ENCODE peak calls at places on chromosomes 2 and 18, in five cellular contexts. K, E, D, J and B are unnamed samples.

GRCh38 chr2:128604045-128604444 is 285.4 kb upstream of the HS6ST1 start:
- DNase-seq in D (no peak), E (no peak), J (no peak), K (peak; percentile 57), B (no peak)

GRCh38 chr2:88545118-88545517 is 82.1 kb downstream of the EIF2AK3 start:
- DNase-seq in K (no peak), E (no peak), D (no peak), J (peak; percentile 65), B (peak; percentile 41)

GRCh38 chr2:145356046-145356445 is 836.1 kb upstream of the ZEB2 start:
- DNase-seq in E (no peak), K (no peak), D (no peak), J (no peak), B (no peak)

GRCh38 chr2:162824319-162824718 is 14.2 kb downstream of the KCNH7 start:
- DNase-seq in J (no peak), K (no peak), D (no peak), E (no peak), B (no peak)

GRCh38 chr2:43255249-43255960 is 29.0 kb upstream of the ZFP36L2 start:
- DNase-seq in E (no peak), J (no peak), K (no peak), D (no peak), B (no peak)

GRCh38 chr2:227079726-227080125 is 84.3 kb downstream of the COL4A4 start:
- DNase-seq in E (no peak), J (no peak), K (no peak), D (no peak), B (no peak)

GRCh38 chr2:109632158-109632789 is 18.1 kb downstream of the SOWAHC start:
- DNase-seq in K (no peak), J (no peak), D (no peak), E (no peak), B (no peak)

GRCh38 chr2:156436477-156437085 is 402 bp downstream of the GPD2 start:
- DNase-seq in D (no peak), E (peak; percentile 19), K (no peak), J (no peak), B (peak; percentile 42)

GRCh38 chr2:200130762-200131166 is 175.4 kb downstream of the MAIP1 start:
- DNase-seq in E (no peak), D (no peak), K (no peak), J (no peak), B (no peak)

GRCh38 chr2:223901311-223901710 is 43.8 kb downstream of the WDFY1 start:
- DNase-seq in E (no peak), J (no peak), D (no peak), K (no peak), B (no peak)

GRCh38 chr2:144426981-144427479 is 92.9 kb downstream of the ZEB2 start:
- DNase-seq in D (no peak), E (no peak), J (no peak), K (no peak), B (no peak)

GRCh38 chr2:112626604-112627059 is 19.1 kb upstream of the SLC20A1 start:
- DNase-seq in K (peak; percentile 77), D (peak; percentile 36), J (peak; percentile 64), E (peak; percentile 34), B (peak; percentile 72)

GRCh38 chr2:158818511-158818910 is 23.4 kb downstream of the DAPL1 start:
- DNase-seq in E (no peak), J (no peak), D (no peak), K (no peak), B (no peak)

GRCh38 chr2:146916914-146917313 is 927.9 kb upstream of the ACVR2A start:
- DNase-seq in K (no peak), D (no peak), J (no peak), E (peak; percentile 58), B (no peak)

GRCh38 chr2:156380117-156380645 is 47.7 kb upstream of the NR4A2 start:
- DNase-seq in J (no peak), K (no peak), E (no peak), D (no peak), B (no peak)

GRCh38 chr2:43948370-43948769 is 47.4 kb downstream of the LRPPRC start:
- DNase-seq in J (no peak), E (no peak), D (no peak), K (no peak), B (no peak)

GRCh38 chr2:53103661-53104060 is 663.9 kb upstream of the CHAC2 start:
- DNase-seq in E (no peak), K (no peak), J (no peak), D (no peak), B (no peak)

GRCh38 chr2:108565778-108566375 is 31.6 kb downstream of the LIMS1 start:
- DNase-seq in J (no peak), D (no peak), E (no peak), K (no peak), B (no peak)

GRCh38 chr18:2909431-2910140 is 62.8 kb downstream of the EMILIN2 start:
- DNase-seq in D (no peak), J (no peak), E (no peak), K (peak; percentile 64), B (no peak)

GRCh38 chr2:134774786-134775641 is 56.2 kb upstream of the TMEM163 start:
- DNase-seq in K (no peak), D (no peak), J (no peak), E (no peak), B (no peak)

GRCh38 chr2:35846-36245 is 10.5 kb downstream of the FAM110C start:
- DNase-seq in J (no peak), D (no peak), E (peak; percentile 71), K (no peak), B (no peak)

GRCh38 chr2:108778857-108779256 is 7.7 kb upstream of the CCDC138 start:
- DNase-seq in K (no peak), J (no peak), E (no peak), D (no peak), B (no peak)

GRCh38 chr2:188675391-188676011 is 298.7 kb upstream of the COL3A1 start:
- DNase-seq in E (no peak), J (no peak), D (no peak), K (no peak), B (no peak)

GRCh38 chr2:233079953-233080835 is 20.1 kb downstream of the INPP5D start:
- DNase-seq in K (peak; percentile 67), E (no peak), J (no peak), D (no peak), B (no peak)
- H3K4me1 ChIP-seq in K (peaks cover 29% of the 10 kb centered on the region), E (no peaks in the 10 kb centered on the region), J (no peaks in the 10 kb centered on the region), D (peaks cover 95% of the 10 kb centered on the region), B (peaks cover 100% of the 10 kb centered on the region)

GRCh38 chr18:72863754-72864153 is 4.0 kb downstream of the NETO1 start:
- DNase-seq in E (no peak), J (no peak), D (no peak), K (no peak), B (no peak)

GRCh38 chr18:72868666-72869661 is 1.2 kb upstream of the NETO1 start:
- DNase-seq in E (no peak), K (no peak), D (no peak), J (no peak), B (no peak)

GRCh38 chr18:72867721-72868665 is at the start of gene NETO1:
- DNase-seq in D (no peak), J (no peak), K (no peak), E (no peak), B (no peak)

GRCh38 chr18:72866901-72867701 is 686 bp downstream of the NETO1 start:
- DNase-seq in K (no peak), E (no peak), D (no peak), J (no peak), B (no peak)

DNA sequence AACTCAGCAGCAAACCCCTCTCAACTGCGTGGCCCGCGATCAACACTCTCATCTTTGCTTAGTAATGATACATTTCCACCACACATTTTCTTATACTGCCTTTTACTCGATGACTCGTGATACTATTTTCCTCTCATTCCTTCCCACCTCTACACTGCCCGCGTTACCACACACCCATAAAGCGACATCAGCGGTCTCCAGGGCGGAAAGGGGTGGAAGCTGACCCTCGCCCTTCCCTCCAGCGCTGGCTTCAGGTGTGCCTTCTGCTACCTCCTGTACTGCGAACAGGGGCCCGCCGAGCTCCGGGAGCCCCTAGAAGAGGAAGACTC is 1.3 kb downstream of the NETO1 start:
- DNase-seq in D (no peak), E (no peak), K (no peak), J (no peak), B (no peak)
- H3K4me3 ChIP-seq in D (no peak overlapping the region), E (no peak overlapping the region), K (peak overlapping the region; percentile 40), J (no peak overlapping the region), B (no peak overlapping the region)

GRCh38 chr18:74446631-74447403 is 10.3 kb downstream of the DIPK1C start:
- DNase-seq in E (no peak), J (no peak), D (no peak), K (no peak), B (no peak)
- H3K4me1 ChIP-seq in E (no peaks in the 10 kb centered on the region), J (no peaks in the 10 kb centered on the region), D (no peaks in the 10 kb centered on the region), K (no peaks in the 10 kb centered on the region), B (no peaks in the 10 kb centered on the region)

DNA sequence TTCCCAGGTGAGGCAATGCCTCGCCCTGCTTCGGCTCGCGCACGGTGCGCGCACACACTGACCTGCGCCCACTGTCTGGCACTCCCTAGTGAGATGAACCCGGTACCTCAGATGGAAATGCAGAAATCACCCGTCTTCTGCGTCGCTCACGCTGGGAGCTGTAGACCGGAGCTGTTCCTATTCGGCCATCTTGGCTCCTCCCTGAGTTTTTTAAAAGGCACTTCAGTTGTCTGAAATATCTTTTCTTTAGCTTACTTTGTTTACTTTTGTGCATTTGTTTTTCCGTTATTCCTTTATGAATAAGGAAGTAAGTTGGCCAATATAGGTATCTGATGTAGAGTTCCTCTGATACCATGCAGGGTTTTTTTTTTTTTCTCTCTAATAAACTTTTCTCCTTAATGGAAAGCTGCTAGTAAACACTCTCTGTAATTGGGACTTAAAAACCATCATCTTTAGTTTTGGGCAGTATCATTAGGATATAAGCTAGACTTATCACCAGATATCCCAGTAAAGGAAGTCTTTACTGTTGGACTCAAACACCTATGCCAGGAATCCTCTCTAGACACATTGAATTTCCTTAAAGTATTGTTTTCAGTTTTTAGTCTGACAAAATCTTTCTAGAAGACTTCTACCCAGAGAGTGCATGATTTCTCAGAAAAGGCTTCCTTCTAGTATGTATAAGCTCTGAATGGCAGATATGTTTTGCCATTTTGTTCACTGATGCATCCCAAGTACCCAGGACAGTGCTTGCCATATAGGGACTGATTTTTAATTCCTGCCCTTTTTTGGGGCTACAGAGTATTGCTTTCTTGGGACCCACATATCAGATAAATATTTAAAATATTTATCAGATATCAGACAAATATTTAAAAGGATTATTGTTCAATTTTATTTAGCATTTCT is 35.8 kb upstream of the DYSF start:
- DNase-seq in E (no peak), J (peak; percentile 10), D (no peak), K (no peak), B (peak; percentile 13)
- H3K4me3 ChIP-seq in E (no peak overlapping the region), J (peak overlapping the region; percentile 51), D (no peak overlapping the region), K (peak overlapping the region; percentile 36), B (peak overlapping the region; percentile 68)

GRCh38 chr2:173963323-173963816 is 1.8 kb downstream of the SP3 start:
- DNase-seq in E (no peak), D (peak; percentile 42), K (peak; percentile 79), J (peak; percentile 51), B (peak; percentile 83)

GRCh38 chr2:173965372-173966025 is at the start of gene SP3:
- DNase-seq in K (peak; percentile 99), D (peak; percentile 89), J (peak; percentile 95), E (peak; percentile 96), B (peak; percentile 97)

GRCh38 chr2:173962583-173963110 is 2.5 kb downstream of the SP3 start:
- DNase-seq in K (no peak), J (no peak), D (no peak), E (no peak), B (peak; percentile 29)

GRCh38 chr2:173964565-173965371 is 405 bp downstream of the SP3 start:
- DNase-seq in J (no peak), E (peak; percentile 86), D (peak; percentile 78), K (peak; percentile 94), B (peak; percentile 77)

GRCh38 chr2:173963817-173964564 is 1.2 kb downstream of the SP3 start:
- DNase-seq in K (peak; percentile 95), J (peak; percentile 61), E (peak; percentile 91), D (peak; percentile 83), B (peak; percentile 92)
- H3K4me1 ChIP-seq in K (peaks cover 31% of the 10 kb centered on the region), J (peaks cover 30% of the 10 kb centered on the region), E (peaks cover 5% of the 10 kb centered on the region), D (peaks cover 41% of the 10 kb centered on the region), B (peaks cover 40% of the 10 kb centered on the region)